ENCODE peak calls at places on chromosomes 5 and 9, in four cellular contexts. One of them, this sample, is unnamed.

GRCh38 chr5:33608476-33609026 is 167.8 kb downstream of the TARS1 start:
- DNase-seq in fibroblast of pulmonary artery: no peak
- DNase-seq in endothelial cell: no peak
- DNase-seq in fibroblast of lung: peak; percentile 15
- DNase-seq in this sample: no peak

GRCh38 chr5:102090770-102091169 is 205.3 kb downstream of the SLCO4C1 start:
- DNase-seq in fibroblast of pulmonary artery: no peak
- DNase-seq in endothelial cell: peak; percentile 56
- DNase-seq in fibroblast of lung: no peak
- DNase-seq in this sample: no peak

GRCh38 chr5:93395010-93395409 is 186.0 kb downstream of the NR2F1-AS1 start:
- DNase-seq in fibroblast of pulmonary artery: no peak
- DNase-seq in endothelial cell: no peak
- DNase-seq in fibroblast of lung: no peak
- DNase-seq in this sample: no peak

GRCh38 chr5:176619203-176619568 is 9.2 kb upstream of the GPRIN1 start:
- DNase-seq in fibroblast of pulmonary artery: peak; percentile 89
- DNase-seq in endothelial cell: peak; percentile 77
- DNase-seq in fibroblast of lung: peak; percentile 91
- DNase-seq in this sample: peak; percentile 31

GRCh38 chr9:5633243-5633642 is 4.3 kb downstream of the RIC1 start:
- DNase-seq in fibroblast of pulmonary artery: peak; percentile 54
- DNase-seq in endothelial cell: no peak
- DNase-seq in fibroblast of lung: no peak
- DNase-seq in this sample: no peak

GRCh38 chr5:125045647-125046046 is 299.2 kb upstream of the ZNF608 start:
- DNase-seq in fibroblast of pulmonary artery: no peak
- DNase-seq in endothelial cell: no peak
- DNase-seq in fibroblast of lung: no peak
- DNase-seq in this sample: no peak

GRCh38 chr9:89476546-89476945 is 21.4 kb downstream of the SEMA4D start:
- DNase-seq in fibroblast of pulmonary artery: no peak
- DNase-seq in endothelial cell: no peak
- DNase-seq in fibroblast of lung: no peak
- DNase-seq in this sample: no peak

GRCh38 chr9:107249665-107250285 is 33.3 kb upstream of the RAD23B start:
- DNase-seq in fibroblast of pulmonary artery: no peak
- DNase-seq in endothelial cell: no peak
- DNase-seq in fibroblast of lung: no peak
- DNase-seq in this sample: no peak

GRCh38 chr9:118366228-118366627 is 662.0 kb downstream of the TLR4 start:
- DNase-seq in fibroblast of pulmonary artery: no peak
- DNase-seq in endothelial cell: no peak
- DNase-seq in fibroblast of lung: no peak
- DNase-seq in this sample: no peak

GRCh38 chr9:114350636-114351396 is 21.1 kb downstream of the ORM2 start:
- DNase-seq in fibroblast of pulmonary artery: no peak
- DNase-seq in endothelial cell: no peak
- DNase-seq in fibroblast of lung: no peak
- DNase-seq in this sample: no peak

GRCh38 chr9:69027355-69028097 is 8.0 kb upstream of the FXN start:
- DNase-seq in fibroblast of pulmonary artery: peak; percentile 67
- DNase-seq in endothelial cell: peak; percentile 43
- DNase-seq in fibroblast of lung: peak; percentile 48
- DNase-seq in this sample: no peak

GRCh38 chr5:113770648-113771047 is 257.2 kb downstream of the YTHDC2 start:
- DNase-seq in fibroblast of pulmonary artery: no peak
- DNase-seq in endothelial cell: no peak
- DNase-seq in fibroblast of lung: no peak
- DNase-seq in this sample: no peak

GRCh38 chr5:172059661-172060100 is 53.2 kb upstream of the FBXW11 start:
- DNase-seq in fibroblast of pulmonary artery: peak; percentile 44
- DNase-seq in endothelial cell: peak; percentile 24
- DNase-seq in fibroblast of lung: peak; percentile 20
- DNase-seq in this sample: no peak

GRCh38 chr9:77946969-77947368 is 84.6 kb downstream of the GNAQ start:
- DNase-seq in fibroblast of pulmonary artery: no peak
- DNase-seq in endothelial cell: no peak
- DNase-seq in fibroblast of lung: no peak
- DNase-seq in this sample: no peak

GRCh38 chr9:121667890-121668289 is 16.5 kb downstream of the DAB2IP start:
- DNase-seq in fibroblast of pulmonary artery: no peak
- DNase-seq in endothelial cell: no peak
- DNase-seq in fibroblast of lung: no peak
- DNase-seq in this sample: no peak

GRCh38 chr9:86250123-86250522 is 9.3 kb downstream of the C9orf153 start:
- DNase-seq in fibroblast of pulmonary artery: no peak
- DNase-seq in endothelial cell: no peak
- DNase-seq in fibroblast of lung: no peak
- DNase-seq in this sample: no peak

GRCh38 chr5:159886312-159886711 is 30.0 kb upstream of the ADRA1B start:
- DNase-seq in fibroblast of pulmonary artery: no peak
- DNase-seq in endothelial cell: no peak
- DNase-seq in fibroblast of lung: no peak
- DNase-seq in this sample: no peak

GRCh38 chr5:120039111-120039510 is 409.8 kb downstream of the FAM170A start:
- DNase-seq in fibroblast of pulmonary artery: no peak
- DNase-seq in endothelial cell: no peak
- DNase-seq in fibroblast of lung: no peak
- DNase-seq in this sample: no peak

DNA sequence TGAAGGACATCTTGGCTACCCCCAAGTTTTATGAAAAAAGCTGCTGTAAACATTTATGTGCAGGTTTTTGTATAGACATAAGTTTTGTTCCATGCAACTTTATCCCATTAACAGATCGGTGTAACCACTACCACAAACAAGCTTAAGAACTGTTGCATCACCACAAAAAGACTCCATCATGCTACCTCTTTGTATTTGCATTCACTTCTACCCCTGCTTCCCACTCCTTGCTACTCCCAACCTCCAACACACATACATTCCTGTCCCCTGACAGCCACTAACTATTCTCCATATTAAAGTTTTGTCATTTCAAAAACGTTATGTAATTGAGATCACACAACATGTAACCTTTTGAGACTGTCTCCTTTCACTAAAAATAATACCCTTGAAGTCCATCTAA is 57.8 kb upstream of the LHFPL2 start:
- DNase-seq in fibroblast of pulmonary artery: no peak
- DNase-seq in endothelial cell: no peak
- DNase-seq in fibroblast of lung: no peak
- DNase-seq in this sample: no peak
- TF ChIP-seq CTCF in fibroblast of pulmonary artery: no peak
- TF ChIP-seq CTCF in endothelial cell: no peak
- TF ChIP-seq CTCF in fibroblast of lung: no peak
- TF ChIP-seq CTCF in this sample: no peak

DNA sequence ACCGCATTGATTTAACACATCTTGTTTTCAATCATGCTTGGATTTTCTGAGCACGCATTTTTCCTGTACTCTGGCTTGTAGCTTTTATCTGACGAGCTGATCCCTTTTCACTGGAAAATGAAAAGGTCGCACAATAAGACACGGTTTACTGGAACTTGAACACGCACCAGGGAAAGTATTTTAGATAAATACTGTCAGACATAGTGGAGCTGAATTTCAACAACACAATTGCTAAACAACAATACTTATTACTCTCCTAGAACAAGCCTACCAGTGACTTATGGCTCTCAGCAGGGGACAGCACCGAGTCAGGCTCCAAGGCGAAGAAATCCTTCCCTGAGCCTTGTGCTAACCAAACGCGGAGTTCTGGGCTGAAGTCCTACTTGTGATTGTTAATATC is 359.8 kb downstream of the EBF1 start:
- DNase-seq in fibroblast of pulmonary artery: peak; percentile 35
- DNase-seq in endothelial cell: no peak
- DNase-seq in fibroblast of lung: peak; percentile 14
- DNase-seq in this sample: no peak
- TF ChIP-seq CTCF in fibroblast of pulmonary artery: peak; percentile 39
- TF ChIP-seq CTCF in endothelial cell: no peak
- TF ChIP-seq CTCF in fibroblast of lung: peak; percentile 31
- TF ChIP-seq CTCF in this sample: peak; percentile 35

GRCh38 chr5:39219433-39219832 is at the start of gene FYB1:
- DNase-seq in fibroblast of pulmonary artery: peak; percentile 47
- DNase-seq in endothelial cell: no peak
- DNase-seq in fibroblast of lung: peak; percentile 12
- DNase-seq in this sample: no peak

GRCh38 chr5:39218482-39219381 is 631 bp downstream of the FYB1 start:
- DNase-seq in fibroblast of pulmonary artery: no peak
- DNase-seq in endothelial cell: no peak
- DNase-seq in fibroblast of lung: peak; percentile 21
- DNase-seq in this sample: no peak

GRCh38 chr5:39216621-39217020 is 2.7 kb downstream of the FYB1 start:
- DNase-seq in fibroblast of pulmonary artery: no peak
- DNase-seq in endothelial cell: no peak
- DNase-seq in fibroblast of lung: no peak
- DNase-seq in this sample: no peak

GRCh38 chr5:39215857-39216256 is 3.5 kb downstream of the FYB1 start:
- DNase-seq in fibroblast of pulmonary artery: no peak
- DNase-seq in endothelial cell: no peak
- DNase-seq in fibroblast of lung: no peak
- DNase-seq in this sample: no peak

DNA sequence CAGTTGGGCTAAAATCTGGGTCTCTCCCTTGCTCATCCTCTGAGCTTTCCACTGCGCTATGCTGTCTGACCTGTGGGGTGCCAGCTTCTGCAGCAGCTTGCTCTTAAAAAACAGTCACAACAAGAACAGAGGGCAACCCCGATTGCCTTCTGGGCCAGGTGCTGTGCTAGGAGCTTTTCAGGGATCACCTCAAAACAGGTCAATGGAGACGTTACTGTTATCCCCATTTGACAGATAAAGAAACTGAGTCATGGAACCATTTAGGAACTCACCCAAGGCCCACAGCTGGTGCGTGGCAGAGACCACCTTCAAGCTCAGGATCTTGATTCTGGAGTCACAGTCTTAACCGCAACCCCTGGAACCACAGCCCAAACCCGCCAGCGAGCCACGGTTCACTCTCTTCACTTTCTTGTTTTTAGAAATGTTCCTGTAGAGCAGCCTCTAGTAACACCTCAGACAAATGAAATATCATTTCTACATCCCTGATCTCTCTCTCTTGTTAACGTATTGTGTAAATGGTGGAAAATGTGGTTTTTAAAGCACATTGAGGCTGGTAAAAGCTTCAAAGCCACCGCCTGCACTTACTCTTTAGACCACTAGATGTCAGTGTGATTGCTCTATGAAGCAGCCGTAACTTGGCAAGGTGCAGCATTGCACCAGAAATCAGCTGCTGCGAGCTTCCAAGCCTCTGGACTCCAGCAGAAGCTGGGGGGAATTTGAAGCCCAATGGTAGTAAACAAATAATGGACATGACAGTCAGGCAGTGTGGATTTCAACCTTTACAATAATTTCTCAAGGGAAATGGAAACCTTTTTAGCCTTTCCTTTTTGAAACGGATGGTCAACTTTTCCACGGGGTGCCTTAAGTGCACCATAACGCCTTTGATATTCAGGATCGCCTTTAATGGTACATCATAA is 1.7 kb downstream of the FYB1 start:
- DNase-seq in fibroblast of pulmonary artery: peak; percentile 91
- DNase-seq in endothelial cell: peak; percentile 63
- DNase-seq in fibroblast of lung: peak; percentile 85
- DNase-seq in this sample: no peak
- TF ChIP-seq CTCF in fibroblast of pulmonary artery: peak; percentile 99
- TF ChIP-seq CTCF in endothelial cell: peak; percentile 95
- TF ChIP-seq CTCF in fibroblast of lung: peak; percentile 97
- TF ChIP-seq CTCF in this sample: peak; percentile 95

DNA sequence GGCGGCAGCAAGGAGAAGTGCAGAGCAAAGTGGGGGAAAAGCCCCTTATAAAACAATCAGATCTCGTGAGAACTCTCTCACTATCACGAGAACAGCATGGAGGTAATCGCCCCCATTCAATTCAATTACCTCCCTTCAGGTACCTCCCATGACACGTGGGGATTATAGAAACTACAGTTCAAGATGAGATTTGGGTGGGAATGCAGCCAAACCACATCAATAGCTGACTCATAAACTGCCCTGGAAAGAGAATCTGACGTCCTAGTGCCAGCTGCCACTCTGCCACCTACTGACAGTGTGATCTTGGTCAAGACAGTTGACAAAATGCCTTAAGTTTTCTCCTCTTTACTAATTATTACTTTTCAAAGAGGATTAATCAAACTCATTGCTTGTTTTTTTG is 128.3 kb downstream of the GPBP1 start:
- DNase-seq in fibroblast of pulmonary artery: peak; percentile 64
- DNase-seq in endothelial cell: no peak
- DNase-seq in fibroblast of lung: peak; percentile 46
- DNase-seq in this sample: peak; percentile 61
- TF ChIP-seq CTCF in fibroblast of pulmonary artery: no peak
- TF ChIP-seq CTCF in endothelial cell: no peak
- TF ChIP-seq CTCF in fibroblast of lung: no peak
- TF ChIP-seq CTCF in this sample: peak; percentile 37

GRCh38 chr9:132000659-132001058 is 79.0 kb downstream of the MED27 start:
- DNase-seq in fibroblast of pulmonary artery: no peak
- DNase-seq in endothelial cell: no peak
- DNase-seq in fibroblast of lung: no peak
- DNase-seq in this sample: no peak

GRCh38 chr9:132001550-132001949 is 78.1 kb downstream of the MED27 start:
- DNase-seq in fibroblast of pulmonary artery: peak; percentile 38
- DNase-seq in endothelial cell: no peak
- DNase-seq in fibroblast of lung: no peak
- DNase-seq in this sample: no peak

GRCh38 chr9:131997779-131998178 is 81.9 kb downstream of the MED27 start:
- DNase-seq in fibroblast of pulmonary artery: peak; percentile 74
- DNase-seq in endothelial cell: no peak
- DNase-seq in fibroblast of lung: peak; percentile 75
- DNase-seq in this sample: no peak

GRCh38 chr9:131997076-131997475 is 82.6 kb downstream of the MED27 start:
- DNase-seq in fibroblast of pulmonary artery: no peak
- DNase-seq in endothelial cell: no peak
- DNase-seq in fibroblast of lung: no peak
- DNase-seq in this sample: no peak

GRCh38 chr9:131999692-132000551 is 79.7 kb downstream of the MED27 start:
- DNase-seq in fibroblast of pulmonary artery: peak; percentile 83
- DNase-seq in endothelial cell: no peak
- DNase-seq in fibroblast of lung: peak; percentile 68
- DNase-seq in this sample: no peak
- TF ChIP-seq CTCF in fibroblast of pulmonary artery: peak; percentile 33
- TF ChIP-seq CTCF in endothelial cell: no peak
- TF ChIP-seq CTCF in fibroblast of lung: peak; percentile 8
- TF ChIP-seq CTCF in this sample: peak; percentile 5